ENCODE peak calls at places on chromosomes 16 and 17, in six cellular contexts. D is hepatocyte, O is breast epithelium, H is HCT116, B is fibroblast of pulmonary artery, Z is OCI-LY7. G is an unnamed sample.

GRCh38 chr17:5537251-5537650 is 47.1 kb downstream of the NLRP1 start:
- DNase-seq in O (no peak), D (peak), Z (no peak), H (no peak), B (peak), G (no peak)

GRCh38 chr17:40417258-40417608 is 463 bp downstream of the TOP2A start:
- DNase-seq in D (peak), O (no peak), Z (peak), H (no peak), B (no peak), G (no peak)

GRCh38 chr17:66942453-66943264 is 21.8 kb upstream of the CACNG4 start:
- DNase-seq in B (no peak), Z (no peak), O (no peak), D (no peak), H (no peak), G (no peak)

GRCh38 chr16:86171329-86171728 is 272.4 kb downstream of the IRF8 start:
- DNase-seq in H (no peak), B (peak), O (no peak), Z (no peak), D (peak), G (no peak)

GRCh38 chr16:80804451-80805383 is at the start of gene CDYL2:
- DNase-seq in D (peak), O (no peak), Z (peak), H (no peak), B (peak), G (no peak)

GRCh38 chr17:2042355-2042929 is 620 bp downstream of the OVCA2 start:
- DNase-seq in Z (no peak), O (no peak), H (no peak), D (peak), B (peak), G (no peak)

GRCh38 chr16:27378871-27379580 is 22.9 kb upstream of the IL21R start:
- DNase-seq in Z (no peak), D (no peak), H (no peak), B (no peak), O (no peak), G (no peak)

GRCh38 chr16:75319513-75320401 is 68.3 kb upstream of the BCAR1 start:
- DNase-seq in Z (peak), D (no peak), O (no peak), H (no peak), B (peak), G (peak)

GRCh38 chr16:56389554-56389953 is 35.8 kb downstream of the AMFR start:
- DNase-seq in B (peak), Z (no peak), O (no peak), D (no peak), H (no peak), G (no peak)

GRCh38 chr16:11007714-11008240 is 63.4 kb downstream of the CLEC16A start:
- DNase-seq in D (no peak), Z (no peak), O (no peak), B (no peak), H (no peak), G (no peak)

GRCh38 chr16:77675464-77676324 is 46.6 kb upstream of the NUDT7 start:
- DNase-seq in D (peak), Z (peak), O (peak), B (peak), H (peak), G (peak)

GRCh38 chr16:23955088-23955487 is 119.3 kb downstream of the PRKCB start:
- DNase-seq in H (no peak), Z (no peak), B (no peak), O (no peak), D (no peak), G (no peak)

GRCh38 chr17:17919169-17920107 is 52.8 kb downstream of the TOM1L2 start:
- DNase-seq in O (peak), Z (peak), H (peak), B (peak), D (peak), G (peak)

GRCh38 chr17:17924131-17924856 is 47.9 kb downstream of the TOM1L2 start:
- DNase-seq in H (no peak), O (no peak), D (no peak), B (no peak), Z (no peak), G (no peak)

GRCh38 chr17:17922198-17922901 is 49.9 kb downstream of the TOM1L2 start:
- DNase-seq in Z (no peak), H (no peak), D (peak), O (no peak), B (no peak), G (no peak)

GRCh38 chr17:17924857-17925250 is 47.3 kb downstream of the TOM1L2 start:
- DNase-seq in H (no peak), D (no peak), O (no peak), B (no peak), Z (no peak), G (no peak)

GRCh38 chr17:17921192-17922082 is 50.8 kb downstream of the TOM1L2 start:
- DNase-seq in H (peak), O (peak), D (peak), B (peak), Z (no peak), G (no peak)
- H3K4me3 ChIP-seq in H (peak), O (no peak), D (no peak), B (no peak), Z (no peak), G (no peak)

GRCh38 chr16:67197704-67198103 is 1.2 kb upstream of the ELMO3 start:
- DNase-seq in B (no peak), D (no peak), H (no peak), Z (no peak), O (no peak), G (no peak)

GRCh38 chr16:67200491-67200890 is 1.6 kb downstream of the ELMO3 start:
- DNase-seq in B (no peak), H (no peak), O (no peak), Z (no peak), D (no peak), G (no peak)

GRCh38 chr16:67199808-67200198 is 872 bp downstream of the ELMO3 start:
- DNase-seq in Z (no peak), H (no peak), D (no peak), B (no peak), O (no peak), G (no peak)

GRCh38 chr16:67198238-67198734 is 645 bp upstream of the ELMO3 start:
- DNase-seq in O (no peak), H (peak), Z (peak), D (no peak), B (no peak), G (peak)

GRCh38 chr16:67199011-67199807 is at the start of gene ELMO3:
- DNase-seq in B (no peak), H (no peak), Z (no peak), O (no peak), D (peak), G (no peak)
- H3K4me3 ChIP-seq in B (no peak), H (peak), Z (no peak), O (peak), D (peak), G (no peak)

DNA sequence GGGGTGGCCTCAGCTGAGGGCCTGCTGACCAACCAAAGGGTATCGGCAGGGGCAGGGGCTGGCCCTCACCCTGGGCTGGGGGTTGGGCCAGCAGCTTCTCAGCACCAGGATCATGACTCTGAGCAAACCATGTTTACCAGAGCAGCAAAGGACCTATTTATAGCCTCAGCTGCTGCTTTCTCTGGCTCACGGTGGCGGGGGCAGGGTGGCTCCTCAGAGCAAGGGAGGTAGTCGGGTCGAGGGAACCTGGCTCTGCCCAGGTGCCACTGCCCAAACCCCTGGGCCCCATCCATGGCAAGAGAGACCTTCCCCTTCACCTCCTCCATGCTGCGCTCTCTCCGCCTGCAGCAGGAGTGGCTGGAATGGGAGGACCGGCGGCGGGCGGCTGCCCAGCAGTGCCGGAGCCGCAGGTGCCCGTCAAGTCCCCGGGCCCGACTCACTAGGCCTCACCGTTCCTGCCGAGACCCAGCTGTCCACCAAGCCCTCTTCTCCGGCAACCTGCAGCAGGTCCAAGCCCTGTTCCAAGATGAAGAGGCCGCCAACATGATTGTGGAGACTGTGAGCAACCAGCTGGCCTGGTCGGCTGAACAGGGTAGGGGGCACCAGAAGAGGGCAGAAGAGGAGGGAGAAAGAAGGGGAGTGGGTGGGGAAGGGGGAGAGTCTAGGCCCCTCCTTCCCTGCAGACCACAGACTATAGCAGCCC is at the start of gene ASB16:
- DNase-seq in H (no peak), D (peak), O (no peak), Z (no peak), B (no peak), G (no peak)
- H3K4me3 ChIP-seq in H (no peak), D (no peak), O (no peak), Z (no peak), B (no peak), G (no peak)

DNA sequence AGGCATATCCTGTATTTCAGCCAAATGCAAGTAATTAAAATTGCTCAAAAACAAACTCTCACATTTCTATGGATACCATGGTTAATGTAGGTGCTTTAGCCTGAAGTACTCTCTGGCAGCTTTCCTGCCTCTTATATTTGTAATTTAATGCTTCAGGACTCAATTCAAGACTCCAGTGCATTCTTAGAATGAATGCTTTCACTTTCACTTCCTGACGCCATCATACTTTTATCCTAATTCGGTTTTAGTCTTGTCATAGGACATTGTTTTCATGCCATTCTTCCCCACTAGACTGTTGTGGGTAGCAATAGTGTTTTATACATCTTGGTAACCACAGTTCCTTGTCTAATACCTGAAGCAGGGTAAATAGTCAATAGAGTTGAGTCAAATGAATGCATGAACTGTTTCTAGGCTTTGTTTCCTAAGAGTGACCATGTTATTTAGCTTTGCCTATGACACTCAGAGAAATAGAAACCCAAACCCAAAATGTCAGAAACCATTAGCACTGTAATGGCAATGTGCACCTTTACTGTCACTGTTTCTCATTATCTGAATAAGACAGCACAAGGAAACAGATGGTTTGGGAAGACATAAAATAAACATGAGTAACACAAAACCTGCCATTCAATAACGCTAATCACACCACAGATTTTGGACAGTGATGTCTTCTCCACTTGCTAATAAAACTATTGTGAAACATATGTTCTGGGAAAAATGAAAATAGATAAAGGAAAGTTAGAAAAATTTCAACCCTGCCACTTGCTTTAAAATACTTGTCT is 705.4 kb downstream of the CDH11 start:
- DNase-seq in O (no peak), D (no peak), B (peak), H (no peak), Z (peak), G (peak)
- H3K4me3 ChIP-seq in O (peak), D (no peak), B (no peak), H (no peak), Z (peak), G (no peak)

DNA sequence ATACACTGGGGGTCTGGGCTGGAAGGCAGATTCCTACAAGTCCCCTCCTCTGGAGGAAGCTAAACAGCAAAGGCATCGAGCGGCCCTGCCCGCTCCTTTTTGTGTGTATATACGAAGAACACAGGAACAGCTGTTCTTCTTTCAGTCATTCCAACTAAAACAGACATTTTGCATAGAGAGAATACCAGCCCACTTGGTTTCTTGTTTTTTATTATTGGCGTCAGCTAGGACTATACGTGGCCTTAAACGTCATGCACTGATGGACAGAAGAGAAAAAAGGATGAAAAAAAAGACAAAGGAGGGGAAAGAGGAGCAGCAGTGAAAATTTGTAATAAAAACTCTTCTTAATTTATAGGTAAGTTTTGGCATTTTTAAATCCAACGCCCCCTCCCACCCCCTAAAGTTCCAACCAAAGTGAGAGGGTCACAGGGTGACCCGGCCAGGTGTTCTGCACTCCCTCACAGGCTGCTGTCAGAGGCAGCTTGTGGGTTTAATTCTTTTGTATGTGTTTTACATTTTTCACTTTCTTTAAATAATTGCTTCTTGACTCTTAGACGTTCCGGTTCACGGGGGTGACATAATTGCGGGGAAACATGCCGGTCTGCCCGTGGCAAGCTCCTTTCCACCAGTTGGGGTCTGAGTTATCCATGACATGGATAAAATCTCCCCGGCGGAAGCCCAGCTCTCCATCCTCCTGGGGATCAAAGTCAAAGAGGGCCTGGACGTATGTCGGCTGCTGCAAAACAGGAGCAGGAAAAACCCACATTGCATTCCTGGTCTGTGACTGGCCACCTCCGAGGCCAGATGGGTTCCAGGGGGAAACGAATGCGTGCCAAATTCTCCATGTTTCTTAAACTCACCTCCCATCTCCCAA is 30.8 kb upstream of the SLC25A19 start:
- DNase-seq in B (peak), O (no peak), D (no peak), H (no peak), Z (peak), G (no peak)
- H3K4me3 ChIP-seq in B (no peak), O (no peak), D (no peak), H (no peak), Z (peak), G (no peak)